ENCODE peak calls at places on chromosomes 3 and 15, in nine cellular contexts. R is fibroblast of mammary gland, N is Karpas-422, T is Right ventricle myocardium superior, L is NCI-H2081, K is neuronal stem cell, X is NCI-H1417, P is ACHN, A is GDM1. D is an unnamed sample.

GRCh38 chr3:25783661-25784512 is 644 bp upstream of the NGLY1 start:
- DNase-seq in K (peak), A (peak), N (peak), P (peak), X (peak), L (peak), R (peak), T (peak), D (peak)

GRCh38 chr3:129318921-129319320 is 40.3 kb downstream of the HMCES start:
- DNase-seq in N (no peak), K (no peak), T (no peak), A (no peak), L (no peak), R (no peak), P (no peak), X (no peak), D (no peak)

GRCh38 chr3:31210068-31210650 is 315.7 kb upstream of the GADL1 start:
- DNase-seq in R (no peak), L (no peak), P (no peak), A (no peak), T (no peak), X (no peak), K (no peak), N (no peak), D (no peak)

GRCh38 chr15:77739591-77740378 is 107.1 kb upstream of the LINGO1 start:
- DNase-seq in L (peak), P (no peak), N (no peak), A (no peak), X (peak), R (no peak), K (peak), T (no peak), D (no peak)

GRCh38 chr15:74787251-74788041 is 5.6 kb downstream of the CSK start:
- DNase-seq in L (no peak), T (peak), N (peak), P (peak), A (peak), K (no peak), R (peak), X (no peak), D (peak)

GRCh38 chr15:97087337-97087736 is 756.8 kb downstream of the NR2F2 start:
- DNase-seq in K (no peak), N (no peak), T (no peak), A (no peak), R (no peak), P (no peak), L (no peak), X (no peak), D (peak)

GRCh38 chr3:71069797-71070196 is 513.7 kb downstream of the FOXP1 start:
- DNase-seq in L (no peak), T (peak), X (peak), A (peak), K (peak), N (peak), R (peak), P (peak), D (peak)

GRCh38 chr3:150411971-150412370 is 3.9 kb downstream of the TSC22D2 start:
- DNase-seq in K (no peak), R (peak), N (no peak), P (no peak), A (no peak), L (no peak), T (no peak), X (no peak), D (peak)

GRCh38 chr15:62711691-62712454 is 330.7 kb upstream of the TPM1 start:
- DNase-seq in N (no peak), R (peak), X (no peak), P (no peak), A (no peak), T (no peak), L (no peak), K (no peak), D (no peak)

GRCh38 chr15:60301024-60301423 is 96.8 kb downstream of the ANXA2 start:
- DNase-seq in R (peak), P (no peak), T (no peak), X (no peak), K (no peak), A (no peak), N (peak), L (peak), D (no peak)

GRCh38 chr3:126743350-126743749 is 39.3 kb downstream of the CHCHD6 start:
- DNase-seq in K (no peak), X (no peak), N (no peak), L (no peak), R (no peak), P (no peak), T (no peak), A (no peak), D (no peak)

GRCh38 chr15:64754663-64755426 is 20.5 kb downstream of the RBPMS2 start:
- DNase-seq in K (no peak), T (no peak), L (no peak), R (no peak), X (no peak), A (no peak), P (no peak), N (peak), D (no peak)

GRCh38 chr3:3102751-3103150 is 7.4 kb downstream of the IL5RA start:
- DNase-seq in P (no peak), R (no peak), A (no peak), K (no peak), N (no peak), T (no peak), X (no peak), L (no peak), D (no peak)

GRCh38 chr3:30602946-30603345 is 3.5 kb upstream of the TGFBR2 start:
- DNase-seq in A (no peak), R (no peak), T (no peak), X (no peak), L (no peak), P (no peak), K (no peak), N (no peak), D (no peak)

GRCh38 chr3:122310361-122310760 is 14.7 kb upstream of the CSTA start:
- DNase-seq in K (no peak), A (no peak), T (no peak), N (no peak), R (no peak), L (no peak), P (no peak), X (no peak), D (no peak)

GRCh38 chr3:107813066-107813465 is 277.8 kb downstream of the CD47 start:
- DNase-seq in X (no peak), R (no peak), K (no peak), A (no peak), P (peak), L (no peak), N (no peak), T (no peak), D (peak)

GRCh38 chr15:51243774-51244173 is 94.6 kb downstream of the CYP19A1 start:
- DNase-seq in L (no peak), X (no peak), N (no peak), K (no peak), R (peak), A (no peak), P (no peak), T (no peak), D (no peak)